ENCODE peak calls at places on chromosome 1, in nine cellular contexts. V, E, Y, U, L, O, P, F and Q are unnamed samples.

GRCh38 chr1:228514421-228514820 is 27.2 kb downstream of the RNF187 start:
- DNase-seq in V (no peak), E (no peak), Y (no peak), U (no peak), L (no peak), O (no peak), P (no peak), F (no peak), Q (no peak)

GRCh38 chr1:17207046-17207445 is 2.1 kb downstream of the PADI1 start:
- DNase-seq in V (peak), E (no peak), Y (no peak), U (peak), L (no peak), O (no peak), P (no peak), F (no peak), Q (peak)

GRCh38 chr1:211343607-211344334 is 17.1 kb downstream of the TRAF5 start:
- DNase-seq in V (no peak), E (no peak), Y (no peak), U (no peak), L (no peak), O (no peak), P (no peak), F (no peak), Q (no peak)

GRCh38 chr1:196063307-196063706 is 544.9 kb downstream of the KCNT2 start:
- DNase-seq in V (no peak), E (no peak), Y (no peak), U (no peak), L (no peak), O (peak), P (no peak), F (no peak), Q (no peak)

GRCh38 chr1:59290173-59290954 is 6.5 kb upstream of the FGGY start:
- DNase-seq in V (peak), E (peak), Y (peak), U (peak), L (peak), O (peak), P (no peak), F (peak), Q (peak)

GRCh38 chr1:10767282-10767681 is 29.2 kb downstream of the CASZ1 start:
- DNase-seq in V (no peak), E (no peak), Y (no peak), U (no peak), L (no peak), O (no peak), P (no peak), F (no peak), Q (no peak)

GRCh38 chr1:158101944-158102343 is 78.8 kb upstream of the CD1D start:
- DNase-seq in V (no peak), E (no peak), Y (no peak), U (no peak), L (no peak), O (peak), P (no peak), F (no peak), Q (no peak)

GRCh38 chr1:48680411-48681035 is 96.2 kb downstream of the BEND5 start:
- DNase-seq in V (no peak), E (no peak), Y (no peak), U (no peak), L (peak), O (no peak), P (no peak), F (no peak), Q (no peak)

GRCh38 chr1:34987018-34987417 is 1.9 kb upstream of the TMEM35B start:
- DNase-seq in V (no peak), E (no peak), Y (no peak), U (no peak), L (no peak), O (peak), P (no peak), F (no peak), Q (no peak)

GRCh38 chr1:7287013-7287412 is 484.1 kb upstream of the VAMP3 start:
- DNase-seq in V (no peak), E (no peak), Y (no peak), U (no peak), L (no peak), O (no peak), P (no peak), F (peak), Q (no peak)
- TF ChIP-seq CTCF in V (no peak), E (no peak), Y (no peak), U (no peak), L (no peak), O (no peak), P (no peak), F (peak), Q (peak)

GRCh38 chr1:218344814-218345672 is at the start of gene TGFB2:
- DNase-seq in V (no peak), E (no peak), Y (no peak), U (peak), L (peak), O (peak), P (peak), F (peak), Q (no peak)
- TF ChIP-seq CTCF in V (peak), E (no peak), Y (peak), U (no peak), L (no peak), O (peak), P (no peak), F (no peak), Q (no peak)

DNA sequence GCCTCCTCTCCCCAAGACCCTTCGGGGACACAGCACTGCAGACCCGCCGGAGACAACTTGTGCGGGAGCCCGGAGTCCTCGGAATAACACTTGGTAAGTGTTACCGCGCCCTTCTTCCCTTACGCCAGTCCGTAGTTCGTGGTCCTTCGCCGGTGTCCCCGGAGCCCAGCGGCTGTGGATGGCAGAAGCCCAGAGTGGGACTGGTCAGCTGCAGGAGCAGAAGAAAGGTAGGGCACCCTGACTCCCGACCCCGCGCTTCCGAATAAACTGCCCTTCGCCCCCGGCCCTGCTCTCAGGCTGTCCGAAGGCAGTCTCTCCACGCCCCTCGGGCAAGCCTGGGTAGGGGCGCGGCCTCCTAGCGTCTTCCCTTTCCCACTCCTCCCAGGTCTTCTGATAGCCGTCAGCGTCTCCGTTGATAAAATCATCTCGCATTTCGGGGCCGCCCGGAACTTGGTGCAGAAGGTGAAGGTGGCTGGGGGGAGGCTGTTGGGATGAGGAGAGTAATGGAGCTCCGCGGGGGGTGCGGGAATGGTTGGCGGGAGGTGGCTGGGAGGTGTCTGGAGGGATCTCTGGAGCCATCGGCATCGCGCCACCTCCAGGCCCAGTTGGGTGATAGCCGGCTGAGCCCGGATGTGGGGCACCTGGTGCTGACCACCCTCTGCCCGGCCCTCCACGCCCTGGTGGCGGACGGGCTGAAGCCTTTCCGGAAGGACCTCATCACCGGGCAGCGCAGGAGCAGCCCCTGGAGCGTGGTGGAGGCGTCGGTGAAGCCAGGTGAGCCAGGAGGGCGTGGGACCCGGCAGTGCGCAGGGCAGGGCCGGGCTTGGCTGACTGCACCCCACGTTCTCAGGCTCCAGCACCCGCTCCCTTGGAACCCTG is 4.3 kb downstream of the RUSC1 start:
- DNase-seq in V (peak), E (peak), Y (peak), U (peak), L (peak), O (peak), P (peak), F (peak), Q (peak)
- TF ChIP-seq CTCF in V (peak), E (peak), Y (peak), U (peak), L (peak), O (peak), P (peak), F (peak), Q (peak)

GRCh38 chr1:171983584-171983983 is 142.3 kb downstream of the DNM3 start:
- DNase-seq in V (no peak), E (no peak), Y (no peak), U (peak), L (peak), O (peak), P (no peak), F (no peak), Q (no peak)
- TF ChIP-seq CTCF in V (peak), E (peak), Y (peak), U (no peak), L (peak), O (peak), P (no peak), F (peak), Q (no peak)

DNA sequence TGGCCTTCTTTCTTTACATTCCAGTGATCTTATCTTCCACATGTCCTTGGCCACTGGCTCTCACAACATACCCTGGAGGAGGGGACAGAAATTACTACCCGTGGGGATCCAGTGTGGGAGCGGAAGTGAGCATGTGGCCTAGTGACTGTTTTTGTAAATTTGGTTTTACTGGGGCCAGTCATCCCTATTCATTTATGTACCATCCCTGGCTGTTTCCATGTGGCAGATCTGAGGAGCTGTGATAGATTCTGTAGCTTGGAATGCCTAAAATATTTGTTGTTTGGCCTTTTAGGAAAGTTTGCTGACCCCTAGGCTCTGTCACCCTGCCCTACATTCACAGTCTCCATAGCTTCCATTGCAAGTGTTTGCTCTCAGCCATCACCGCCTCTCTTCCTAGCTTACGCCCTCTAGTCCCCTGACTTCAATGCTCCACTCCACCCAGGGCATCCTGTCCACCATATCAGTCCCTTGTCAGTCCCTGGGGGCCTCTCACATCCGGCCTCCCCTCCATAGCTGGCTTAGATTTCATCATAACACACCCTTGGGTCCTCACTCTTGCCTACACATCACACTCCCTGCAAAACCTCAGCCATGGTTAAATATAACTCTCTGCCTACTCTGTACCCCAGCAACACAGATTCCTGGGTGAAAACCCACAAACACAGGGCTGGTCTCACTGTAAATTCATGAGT is 25.8 kb downstream of the DHCR24 start:
- DNase-seq in V (no peak), E (no peak), Y (no peak), U (no peak), L (no peak), O (no peak), P (no peak), F (peak), Q (no peak)
- TF ChIP-seq CTCF in V (no peak), E (no peak), Y (no peak), U (no peak), L (no peak), O (no peak), P (no peak), F (no peak), Q (no peak)